ENCODE peak calls at places on chromosomes 16 and 17, in six cellular contexts. H, G, A, M, W and N are unnamed samples.

GRCh38 chr16:13835935-13836334 is 84.0 kb upstream of the ERCC4 start:
- DNase-seq in H (no peak), G (no peak), A (no peak), M (no peak), W (no peak), N (no peak)

GRCh38 chr17:63358111-63358839 is 87.8 kb downstream of the CYB561 start:
- DNase-seq in H (no peak), G (no peak), A (no peak), M (no peak), W (no peak), N (peak)

GRCh38 chr17:6027342-6028024 is 42.7 kb upstream of the WSCD1 start:
- DNase-seq in H (no peak), G (no peak), A (no peak), M (no peak), W (no peak), N (no peak)

GRCh38 chr17:57666198-57666870 is 78.8 kb downstream of the CCDC182 start:
- DNase-seq in H (no peak), G (no peak), A (no peak), M (no peak), W (no peak), N (no peak)

GRCh38 chr16:967077-967541 is 3.7 kb downstream of the LMF1 start:
- DNase-seq in H (no peak), G (no peak), A (no peak), M (no peak), W (no peak), N (no peak)

GRCh38 chr17:15290605-15291004 is 25.5 kb upstream of the PMP22 start:
- DNase-seq in H (no peak), G (no peak), A (no peak), M (no peak), W (no peak), N (no peak)

GRCh38 chr17:63963123-63963522 is 9.6 kb downstream of the SCN4A start:
- DNase-seq in H (no peak), G (no peak), A (no peak), M (no peak), W (no peak), N (no peak)

GRCh38 chr16:23348579-23349469 is 46.7 kb downstream of the SCNN1B start:
- DNase-seq in H (peak), G (no peak), A (no peak), M (no peak), W (no peak), N (no peak)

GRCh38 chr16:84115919-84116719 is 623 bp downstream of the MBTPS1 start:
- DNase-seq in H (no peak), G (peak), A (no peak), M (peak), W (peak), N (no peak)

GRCh38 chr17:69853533-69854262 is 221.3 kb upstream of the KCNJ16 start:
- DNase-seq in H (no peak), G (no peak), A (no peak), M (no peak), W (no peak), N (no peak)

GRCh38 chr17:28478940-28479615 is 5.6 kb downstream of the SLC13A2 start:
- DNase-seq in H (no peak), G (no peak), A (no peak), M (no peak), W (no peak), N (no peak)

GRCh38 chr17:35486920-35487727 is 38.6 kb upstream of the SLFN13 start:
- DNase-seq in H (no peak), G (peak), A (no peak), M (peak), W (peak), N (peak)

GRCh38 chr17:27666831-27667560 is 36.0 kb downstream of the LGALS9 start:
- DNase-seq in H (no peak), G (no peak), A (no peak), M (no peak), W (no peak), N (no peak)

GRCh38 chr16:86389566-86390328 is 120.6 kb upstream of the FOXF1 start:
- DNase-seq in H (no peak), G (no peak), A (no peak), M (no peak), W (no peak), N (no peak)

GRCh38 chr17:55533611-55534010 is 22.4 kb upstream of the SMIM36 start:
- DNase-seq in H (no peak), G (no peak), A (no peak), M (no peak), W (no peak), N (no peak)

GRCh38 chr16:86536621-86537020 is 18.4 kb downstream of the MTHFSD start:
- DNase-seq in H (no peak), G (no peak), A (no peak), M (no peak), W (no peak), N (no peak)

GRCh38 chr16:27177031-27177774 is 26.1 kb upstream of the KDM8 start:
- DNase-seq in H (no peak), G (no peak), A (no peak), M (no peak), W (no peak), N (peak)

GRCh38 chr16:9077001-9077809 is 14.2 kb upstream of the HAPSTR1 start:
- DNase-seq in H (no peak), G (no peak), A (peak), M (no peak), W (no peak), N (peak)

GRCh38 chr17:13590441-13590840 is 11.3 kb downstream of the HS3ST3A1 start:
- DNase-seq in H (no peak), G (no peak), A (no peak), M (no peak), W (no peak), N (no peak)

GRCh38 chr16:12573730-12574383 is 229.8 kb downstream of the CPPED1 start:
- DNase-seq in H (peak), G (peak), A (peak), M (peak), W (peak), N (no peak)

GRCh38 chr16:86528061-86528929 is 18.0 kb downstream of the FOXF1 start:
- DNase-seq in H (no peak), G (no peak), A (no peak), M (no peak), W (no peak), N (no peak)

GRCh38 chr17:79183221-79184158 is 108.9 kb downstream of the ENGASE start:
- DNase-seq in H (peak), G (no peak), A (no peak), M (peak), W (no peak), N (no peak)

GRCh38 chr16:2340564-2341455 is at the start of gene ABCA3:
- DNase-seq in H (peak), G (peak), A (peak), M (peak), W (peak), N (peak)

GRCh38 chr16:74556375-74556922 is 50.5 kb downstream of the GLG1 start:
- DNase-seq in H (no peak), G (no peak), A (peak), M (no peak), W (no peak), N (no peak)

DNA sequence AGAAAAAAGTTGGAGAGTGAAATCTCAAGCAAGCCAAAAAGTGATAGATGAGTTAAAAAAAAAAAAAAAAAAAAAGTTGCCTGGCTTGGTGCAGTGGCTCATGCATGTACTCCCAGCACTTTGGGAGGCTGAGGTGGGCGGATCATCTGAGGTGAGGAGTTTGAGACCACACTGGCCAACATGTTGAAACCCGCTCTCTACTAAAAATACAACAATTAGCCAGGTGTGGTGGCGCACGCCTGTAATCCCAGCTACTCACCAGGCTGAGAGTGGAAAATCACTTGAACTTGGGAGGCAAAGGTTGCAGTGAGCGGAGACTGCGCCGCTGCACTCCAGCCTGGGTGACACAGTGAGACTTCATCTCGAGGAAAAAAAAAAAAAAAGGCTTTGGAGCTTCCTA is 668.8 kb downstream of the WWOX start:
- DNase-seq in H (no peak), G (no peak), A (no peak), M (no peak), W (no peak), N (no peak)
- H3K27ac ChIP-seq in H (no peak), G (no peak), A (no peak), M (no peak), W (no peak), N (no peak)

GRCh38 chr17:4162775-4163498 is 19.9 kb downstream of the CYB5D2 start:
- DNase-seq in H (no peak), G (no peak), A (no peak), M (no peak), W (no peak), N (no peak)

GRCh38 chr17:4163951-4164350 is 21.0 kb downstream of the CYB5D2 start:
- DNase-seq in H (no peak), G (no peak), A (no peak), M (no peak), W (no peak), N (no peak)

GRCh38 chr17:4161179-4161559 is 18.2 kb downstream of the CYB5D2 start:
- DNase-seq in H (no peak), G (peak), A (peak), M (peak), W (peak), N (peak)

GRCh38 chr17:4161560-4162221 is 18.7 kb downstream of the CYB5D2 start:
- DNase-seq in H (peak), G (no peak), A (peak), M (no peak), W (no peak), N (peak)

GRCh38 chr17:4162366-4162765 is 19.4 kb downstream of the CYB5D2 start:
- DNase-seq in H (no peak), G (no peak), A (no peak), M (no peak), W (no peak), N (no peak)
- H3K27ac ChIP-seq in H (no peak), G (peak), A (peak), M (peak), W (peak), N (peak)

DNA sequence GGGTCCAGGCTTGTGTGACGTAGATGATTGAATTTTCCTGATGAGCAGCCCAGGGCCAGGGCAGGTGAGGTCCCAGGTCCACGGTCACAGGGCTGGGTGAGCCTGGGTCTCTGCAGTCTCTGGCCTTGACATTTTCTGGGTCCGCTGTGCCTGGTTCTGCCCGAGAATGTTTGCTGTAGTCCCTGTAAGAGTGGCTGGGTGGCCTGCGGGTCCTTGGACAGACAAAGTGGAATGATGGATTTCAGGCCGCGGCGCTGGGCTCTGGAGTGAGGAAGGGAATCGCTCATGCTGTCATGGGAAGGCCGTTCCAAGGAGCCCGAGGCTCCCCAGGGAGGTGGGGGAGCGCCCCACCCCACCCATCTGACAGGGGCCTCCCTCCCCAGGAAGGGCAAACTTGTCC is 153.5 kb upstream of the CIBAR2 start:
- DNase-seq in H (no peak), G (no peak), A (no peak), M (no peak), W (no peak), N (no peak)
- H3K27ac ChIP-seq in H (no peak), G (no peak), A (no peak), M (no peak), W (no peak), N (no peak)

DNA sequence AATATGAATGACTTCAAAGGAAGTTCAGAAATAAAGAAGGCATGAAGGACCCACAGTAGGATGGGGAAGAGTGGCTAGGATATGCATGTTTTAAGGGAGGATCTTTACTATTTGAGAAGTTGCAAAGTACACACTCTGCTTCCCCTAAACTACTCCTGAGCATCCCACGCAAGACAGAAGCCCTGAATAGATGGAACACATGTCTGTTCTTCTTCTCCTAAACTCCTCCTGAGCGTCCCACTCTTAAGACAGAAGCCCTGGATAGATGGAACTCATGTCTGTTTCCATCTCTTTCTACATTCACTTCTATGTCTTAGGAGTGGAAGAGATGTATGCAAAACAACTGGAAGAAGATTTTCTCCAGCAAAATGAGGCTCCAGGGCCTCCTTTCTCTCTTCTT is 88.4 kb downstream of the VAT1L start:
- DNase-seq in H (no peak), G (no peak), A (no peak), M (no peak), W (no peak), N (no peak)
- H3K27ac ChIP-seq in H (no peak), G (no peak), A (no peak), M (no peak), W (no peak), N (no peak)

GRCh38 chr17:76164331-76164730 is 23.3 kb upstream of the FOXJ1 start:
- DNase-seq in H (no peak), G (no peak), A (no peak), M (no peak), W (no peak), N (no peak)
- H3K27ac ChIP-seq in H (no peak), G (no peak), A (no peak), M (no peak), W (no peak), N (no peak)

DNA sequence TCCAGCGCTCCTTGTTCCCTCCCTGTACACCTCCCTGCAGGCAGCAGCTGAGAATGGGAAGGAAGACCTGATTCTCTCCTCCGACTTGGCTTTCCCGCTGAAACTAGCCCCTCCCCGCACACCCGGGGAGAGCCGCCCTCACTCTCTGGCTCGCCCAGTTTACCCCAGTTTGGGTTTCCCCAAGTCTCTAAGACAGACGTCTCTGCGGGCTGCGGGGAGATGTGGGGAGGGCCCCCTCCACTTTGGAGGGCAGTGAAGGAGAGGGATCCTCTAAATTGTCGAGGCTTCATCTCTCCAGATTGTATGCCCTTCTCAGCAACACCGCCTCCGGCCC is 797 bp downstream of the GRB7 start:
- DNase-seq in H (peak), G (peak), A (peak), M (peak), W (no peak), N (no peak)
- H3K27ac ChIP-seq in H (no peak), G (peak), A (peak), M (peak), W (no peak), N (peak)